ENCODE peak calls at places on chromosomes 5 and 9, in five cellular contexts. One of them, this sample, is unnamed.
A peak's percentile ranks its signal among the peaks of the same experiment; 100 is the strongest.

GRCh38 chr9:128203024-128203841 is at the start of gene DNM1:
- DNase-seq in upper lobe of left lung: peak; percentile 95
- DNase-seq in psoas muscle: peak; percentile 66
- DNase-seq in naive thymus-derived CD4-positive, alpha-beta T cell: peak; percentile 88
- DNase-seq in fibroblast of lung: peak; percentile 45
- DNase-seq in this sample: peak; percentile 77

GRCh38 chr5:168086104-168086610 is 205.3 kb upstream of the WWC1 start:
- DNase-seq in upper lobe of left lung: no peak
- DNase-seq in psoas muscle: no peak
- DNase-seq in naive thymus-derived CD4-positive, alpha-beta T cell: no peak
- DNase-seq in fibroblast of lung: peak; percentile 71
- DNase-seq in this sample: no peak

GRCh38 chr5:135271533-135272310 is 127.3 kb downstream of the MACROH2A1 start:
- DNase-seq in upper lobe of left lung: no peak
- DNase-seq in psoas muscle: no peak
- DNase-seq in naive thymus-derived CD4-positive, alpha-beta T cell: no peak
- DNase-seq in fibroblast of lung: peak; percentile 59
- DNase-seq in this sample: no peak

GRCh38 chr5:17796757-17797398 is 162.6 kb downstream of the TAF11L14 start:
- DNase-seq in upper lobe of left lung: no peak
- DNase-seq in psoas muscle: no peak
- DNase-seq in naive thymus-derived CD4-positive, alpha-beta T cell: no peak
- DNase-seq in fibroblast of lung: peak; percentile 20
- DNase-seq in this sample: no peak

GRCh38 chr5:176789873-176790615 is 20.3 kb upstream of the UNC5A start:
- DNase-seq in upper lobe of left lung: peak; percentile 58
- DNase-seq in psoas muscle: no peak
- DNase-seq in naive thymus-derived CD4-positive, alpha-beta T cell: no peak
- DNase-seq in fibroblast of lung: no peak
- DNase-seq in this sample: no peak

GRCh38 chr5:120919017-120919416 is 454.9 kb downstream of the PRR16 start:
- DNase-seq in upper lobe of left lung: no peak
- DNase-seq in psoas muscle: no peak
- DNase-seq in naive thymus-derived CD4-positive, alpha-beta T cell: no peak
- DNase-seq in fibroblast of lung: no peak
- DNase-seq in this sample: no peak

GRCh38 chr5:79236970-79237734 is 1.2 kb downstream of the JMY start:
- DNase-seq in upper lobe of left lung: peak; percentile 89
- DNase-seq in psoas muscle: peak; percentile 35
- DNase-seq in naive thymus-derived CD4-positive, alpha-beta T cell: peak; percentile 44
- DNase-seq in fibroblast of lung: peak; percentile 60
- DNase-seq in this sample: peak; percentile 42

GRCh38 chr5:172114875-172115422 is 73.1 kb downstream of the STK10 start:
- DNase-seq in upper lobe of left lung: no peak
- DNase-seq in psoas muscle: no peak
- DNase-seq in naive thymus-derived CD4-positive, alpha-beta T cell: peak; percentile 48
- DNase-seq in fibroblast of lung: no peak
- DNase-seq in this sample: peak; percentile 85

GRCh38 chr9:20376042-20376441 is 246.3 kb downstream of the MLLT3 start:
- DNase-seq in upper lobe of left lung: no peak
- DNase-seq in psoas muscle: no peak
- DNase-seq in naive thymus-derived CD4-positive, alpha-beta T cell: no peak
- DNase-seq in fibroblast of lung: no peak
- DNase-seq in this sample: no peak

GRCh38 chr5:1001406-1002270 is 7.0 kb upstream of the NKD2 start:
- DNase-seq in upper lobe of left lung: peak; percentile 48
- DNase-seq in psoas muscle: no peak
- DNase-seq in naive thymus-derived CD4-positive, alpha-beta T cell: no peak
- DNase-seq in fibroblast of lung: no peak
- DNase-seq in this sample: no peak

GRCh38 chr5:134041570-134042411 is 37.0 kb upstream of the VDAC1 start:
- DNase-seq in upper lobe of left lung: no peak
- DNase-seq in psoas muscle: no peak
- DNase-seq in naive thymus-derived CD4-positive, alpha-beta T cell: no peak
- DNase-seq in fibroblast of lung: no peak
- DNase-seq in this sample: no peak

GRCh38 chr5:178304761-178305645 is 72.4 kb upstream of the PHYKPL start:
- DNase-seq in upper lobe of left lung: no peak
- DNase-seq in psoas muscle: no peak
- DNase-seq in naive thymus-derived CD4-positive, alpha-beta T cell: no peak
- DNase-seq in fibroblast of lung: no peak
- DNase-seq in this sample: no peak

GRCh38 chr9:126947529-126947928 is 32.9 kb downstream of the RALGPS1 start:
- DNase-seq in upper lobe of left lung: no peak
- DNase-seq in psoas muscle: no peak
- DNase-seq in naive thymus-derived CD4-positive, alpha-beta T cell: no peak
- DNase-seq in fibroblast of lung: no peak
- DNase-seq in this sample: no peak

GRCh38 chr5:36150676-36151433 is 832 bp downstream of the LMBRD2 start:
- DNase-seq in upper lobe of left lung: peak; percentile 7
- DNase-seq in psoas muscle: peak; percentile 26
- DNase-seq in naive thymus-derived CD4-positive, alpha-beta T cell: peak; percentile 15
- DNase-seq in fibroblast of lung: peak; percentile 42
- DNase-seq in this sample: peak; percentile 19

GRCh38 chr5:109888980-109889379 is 199.3 kb downstream of the MAN2A1 start:
- DNase-seq in upper lobe of left lung: no peak
- DNase-seq in psoas muscle: no peak
- DNase-seq in naive thymus-derived CD4-positive, alpha-beta T cell: no peak
- DNase-seq in fibroblast of lung: no peak
- DNase-seq in this sample: no peak

GRCh38 chr9:98958271-98958989 is 14.7 kb downstream of the COL15A1 start:
- DNase-seq in upper lobe of left lung: no peak
- DNase-seq in psoas muscle: no peak
- DNase-seq in naive thymus-derived CD4-positive, alpha-beta T cell: no peak
- DNase-seq in fibroblast of lung: peak; percentile 87
- DNase-seq in this sample: no peak

GRCh38 chr9:127928232-127929043 is 2.1 kb downstream of the PIP5KL1 start:
- DNase-seq in upper lobe of left lung: no peak
- DNase-seq in psoas muscle: no peak
- DNase-seq in naive thymus-derived CD4-positive, alpha-beta T cell: no peak
- DNase-seq in fibroblast of lung: no peak
- DNase-seq in this sample: no peak

GRCh38 chr5:123460296-123460729 is 37.1 kb upstream of the CEP120 start:
- DNase-seq in upper lobe of left lung: no peak
- DNase-seq in psoas muscle: no peak
- DNase-seq in naive thymus-derived CD4-positive, alpha-beta T cell: peak; percentile 4
- DNase-seq in fibroblast of lung: peak; percentile 42
- DNase-seq in this sample: no peak

GRCh38 chr5:132526290-132526973 is 16.9 kb downstream of the IL5 start:
- DNase-seq in upper lobe of left lung: no peak
- DNase-seq in psoas muscle: no peak
- DNase-seq in naive thymus-derived CD4-positive, alpha-beta T cell: peak; percentile 67
- DNase-seq in fibroblast of lung: peak; percentile 25
- DNase-seq in this sample: peak; percentile 50

GRCh38 chr5:133534566-133534965 is 77.8 kb downstream of the FSTL4 start:
- DNase-seq in upper lobe of left lung: no peak
- DNase-seq in psoas muscle: no peak
- DNase-seq in naive thymus-derived CD4-positive, alpha-beta T cell: no peak
- DNase-seq in fibroblast of lung: no peak
- DNase-seq in this sample: no peak

DNA sequence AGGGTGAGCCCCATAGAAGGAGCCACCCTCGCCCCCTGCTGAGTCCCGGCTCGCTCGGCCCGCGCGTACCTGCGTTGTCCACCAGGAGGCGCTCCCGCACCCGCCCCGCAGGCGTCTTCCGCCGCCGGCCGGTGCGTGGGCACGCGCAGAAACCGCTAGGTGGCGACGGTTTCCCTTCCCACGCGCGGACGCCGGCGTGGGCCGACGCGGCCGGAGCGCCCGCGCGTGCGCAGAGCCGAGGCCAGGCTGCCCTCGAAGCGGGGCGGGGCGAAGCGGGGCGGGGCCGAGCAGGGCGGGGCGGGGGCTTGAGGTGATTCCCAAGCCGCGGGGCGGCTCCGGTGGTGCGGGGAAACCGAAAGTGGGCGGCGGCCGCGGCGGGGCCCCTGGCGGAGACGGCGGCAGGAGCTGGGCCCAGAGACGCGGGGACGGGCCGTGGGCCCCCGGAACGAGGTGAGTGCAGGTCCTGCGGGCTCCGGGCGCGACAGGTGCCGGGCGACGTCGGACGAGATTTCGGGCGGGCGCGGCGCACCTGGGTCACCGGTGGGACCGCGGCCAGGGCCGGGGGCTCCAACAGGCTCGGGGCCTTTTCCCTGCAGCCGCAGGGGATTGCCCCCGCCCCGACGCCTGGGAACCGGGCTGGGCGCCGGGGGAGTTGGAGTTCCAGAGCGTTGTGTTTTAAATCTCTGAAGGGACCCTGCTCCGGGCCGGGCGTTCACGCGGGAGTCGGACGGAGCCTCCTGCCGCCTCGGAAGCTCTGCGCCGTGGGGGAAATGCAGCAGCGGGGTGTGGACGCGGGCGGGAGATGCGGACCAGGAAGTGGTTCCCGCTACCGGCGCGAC is at the start of gene TDRD7:
- DNase-seq in upper lobe of left lung: peak; percentile 99
- DNase-seq in psoas muscle: peak; percentile 87
- DNase-seq in naive thymus-derived CD4-positive, alpha-beta T cell: peak; percentile 95
- DNase-seq in fibroblast of lung: peak; percentile 54
- DNase-seq in this sample: peak; percentile 88
- H3K27ac ChIP-seq in upper lobe of left lung: peak within 1 kb of the TSS; percentile 83
- H3K27ac ChIP-seq in psoas muscle: peak within 1 kb of the TSS; percentile 70
- H3K27ac ChIP-seq in naive thymus-derived CD4-positive, alpha-beta T cell: peak within 1 kb of the TSS; percentile 85
- H3K27ac ChIP-seq in fibroblast of lung: peak within 1 kb of the TSS; percentile 54
- H3K27ac ChIP-seq in this sample: peak within 1 kb of the TSS; percentile 52

DNA sequence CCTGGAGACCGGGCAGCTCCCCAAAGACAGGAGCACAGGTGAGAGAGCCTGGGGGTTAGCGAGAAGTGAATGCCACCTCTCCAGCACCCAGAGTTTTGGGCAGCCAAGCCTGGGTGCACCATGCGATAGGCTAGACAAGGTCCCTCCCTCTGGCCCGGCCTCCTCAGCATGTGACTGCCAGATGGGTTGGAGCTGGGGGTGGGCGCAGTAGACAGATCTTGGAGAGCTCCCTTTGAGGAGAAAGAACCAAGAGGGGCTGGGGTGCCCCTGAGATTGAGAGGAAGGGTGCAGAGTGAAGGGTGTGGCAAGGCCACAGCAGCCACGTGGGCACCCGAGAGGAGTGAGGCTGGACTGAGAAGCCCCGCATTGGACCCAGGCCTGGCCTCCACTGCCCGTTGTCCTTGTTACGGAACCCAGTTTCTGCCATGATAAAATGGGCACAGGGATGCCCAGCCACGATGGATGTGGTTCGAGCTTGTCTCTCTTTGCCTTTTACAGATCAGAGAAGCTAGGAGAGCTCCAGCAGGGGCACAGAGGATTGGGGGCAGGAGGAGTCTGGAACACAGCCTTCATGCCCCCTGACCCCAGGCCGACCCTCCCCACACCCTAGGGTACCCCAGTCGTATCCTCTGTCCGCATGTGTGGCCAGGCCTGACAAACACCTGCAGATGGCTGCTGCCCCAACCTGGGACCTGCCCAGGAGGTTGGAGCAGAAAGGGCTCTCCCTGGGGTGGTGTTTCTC is 1.3 kb downstream of the TMEM141 start:
- DNase-seq in upper lobe of left lung: peak; percentile 24
- DNase-seq in psoas muscle: no peak
- DNase-seq in naive thymus-derived CD4-positive, alpha-beta T cell: no peak
- DNase-seq in fibroblast of lung: no peak
- DNase-seq in this sample: no peak
- H3K4me1 ChIP-seq in upper lobe of left lung: peaks cover 18% of the 10 kb centered on the region
- H3K4me1 ChIP-seq in psoas muscle: peaks cover 19% of the 10 kb centered on the region
- H3K4me1 ChIP-seq in naive thymus-derived CD4-positive, alpha-beta T cell: peaks cover 25% of the 10 kb centered on the region
- H3K4me1 ChIP-seq in fibroblast of lung: peaks cover 4% of the 10 kb centered on the region
- H3K4me1 ChIP-seq in this sample: peaks cover 26% of the 10 kb centered on the region

DNA sequence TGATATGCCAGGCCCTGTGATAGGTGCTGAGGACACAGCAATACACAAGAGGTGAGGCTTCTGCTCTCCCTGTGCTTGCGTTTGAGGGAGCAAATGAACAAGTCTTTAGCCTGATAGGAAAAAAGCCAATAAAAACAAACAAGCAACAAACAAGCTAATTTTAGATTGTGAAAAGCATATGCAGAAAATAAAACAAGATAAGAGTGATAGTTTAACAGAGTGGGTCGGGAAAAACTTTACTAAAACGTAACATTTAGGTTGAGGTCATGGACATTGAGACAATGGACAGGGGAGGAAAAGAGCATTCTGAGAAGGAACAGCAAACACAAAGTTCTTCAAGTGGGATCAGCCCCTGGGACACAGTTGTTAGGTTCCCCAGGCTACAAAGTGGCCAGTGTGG is 4.3 kb downstream of the SMIM3 start:
- DNase-seq in upper lobe of left lung: no peak
- DNase-seq in psoas muscle: no peak
- DNase-seq in naive thymus-derived CD4-positive, alpha-beta T cell: no peak
- DNase-seq in fibroblast of lung: peak; percentile 14
- DNase-seq in this sample: no peak
- H3K27ac ChIP-seq in upper lobe of left lung: peak overlapping the region; percentile 84
- H3K27ac ChIP-seq in psoas muscle: peak overlapping the region; percentile 79
- H3K27ac ChIP-seq in naive thymus-derived CD4-positive, alpha-beta T cell: peak overlapping the region; percentile 67
- H3K27ac ChIP-seq in fibroblast of lung: peak overlapping the region; percentile 83
- H3K27ac ChIP-seq in this sample: peak overlapping the region; percentile 3

GRCh38 chr9:23220171-23220570 is 605.9 kb downstream of the ELAVL2 start:
- DNase-seq in upper lobe of left lung: no peak
- DNase-seq in psoas muscle: no peak
- DNase-seq in naive thymus-derived CD4-positive, alpha-beta T cell: no peak
- DNase-seq in fibroblast of lung: no peak
- DNase-seq in this sample: no peak
- H3K4me1 ChIP-seq in upper lobe of left lung: no peaks in the 10 kb centered on the region
- H3K4me1 ChIP-seq in psoas muscle: no peaks in the 10 kb centered on the region
- H3K4me1 ChIP-seq in naive thymus-derived CD4-positive, alpha-beta T cell: no peaks in the 10 kb centered on the region
- H3K4me1 ChIP-seq in fibroblast of lung: no peaks in the 10 kb centered on the region
- H3K4me1 ChIP-seq in this sample: no peaks in the 10 kb centered on the region

This sample was measured in CD8-positive, alpha-beta memory T cell.